ENCODE peak calls at places on chromosomes 1 and 21, in ten cellular contexts. F is posterior cingulate gyrus; O is tibial nerve; H is stromal cell of bone marrow; Y is NCI-H1436; N is HuH-7.5; B is dermis blood vessel endothelial cell; P is lower lobe of right lung; G is CD8-positive, alpha-beta memory T cell; M is fibroblast of lung. R is an unnamed sample.

GRCh38 chr1:70490153-70490552 is 79.1 kb downstream of the CTH start:
- DNase-seq in F (no peak), O (no peak), H (no peak), Y (no peak), N (no peak), B (no peak), P (no peak), G (no peak), M (no peak), R (no peak)

GRCh38 chr21:41121785-41122415 is 46.1 kb upstream of the BACE2 start:
- DNase-seq in F (peak), O (peak), H (peak), Y (peak), N (peak), B (peak), P (peak), G (no peak), M (peak), R (peak)

GRCh38 chr1:109425391-109425790 is 857 bp downstream of the PSMA5 start:
- DNase-seq in F (no peak), O (no peak), H (no peak), Y (no peak), N (no peak), B (peak), P (no peak), G (peak), M (peak), R (no peak)

GRCh38 chr1:30012455-30013440 is 710.6 kb downstream of the MATN1 start:
- DNase-seq in F (no peak), O (no peak), H (no peak), Y (no peak), N (no peak), B (peak), P (no peak), G (no peak), M (no peak), R (no peak)

GRCh38 chr1:94819945-94820746 is at the start of gene SLC44A3:
- DNase-seq in F (no peak), O (no peak), H (no peak), Y (peak), N (peak), B (peak), P (peak), G (no peak), M (peak), R (peak)

GRCh38 chr1:236728752-236729151 is 42.5 kb downstream of the ACTN2 start:
- DNase-seq in F (no peak), O (no peak), H (no peak), Y (no peak), N (no peak), B (no peak), P (no peak), G (no peak), M (no peak), R (no peak)

GRCh38 chr21:44931137-44931500 is 8.7 kb upstream of the SLX9 start:
- DNase-seq in F (no peak), O (no peak), H (no peak), Y (no peak), N (no peak), B (no peak), P (peak), G (peak), M (peak), R (no peak)

GRCh38 chr1:205983925-205984725 is 19.1 kb downstream of the RAB7B start:
- DNase-seq in F (peak), O (peak), H (no peak), Y (peak), N (peak), B (peak), P (peak), G (no peak), M (peak), R (peak)

GRCh38 chr1:192878249-192878648 is 69.4 kb downstream of the RGS2 start:
- DNase-seq in F (no peak), O (no peak), H (no peak), Y (no peak), N (no peak), B (no peak), P (no peak), G (no peak), M (peak), R (no peak)

GRCh38 chr1:171841931-171842723 is 829 bp downstream of the DNM3 start:
- DNase-seq in F (peak), O (no peak), H (no peak), Y (no peak), N (peak), B (no peak), P (no peak), G (peak), M (peak), R (peak)

GRCh38 chr1:108897865-108898720 is 21.3 kb downstream of the GPSM2 start:
- DNase-seq in F (no peak), O (no peak), H (peak), Y (peak), N (peak), B (peak), P (no peak), G (peak), M (peak), R (peak)

GRCh38 chr1:172339840-172340239 is 80.6 kb upstream of the C1orf105 start:
- DNase-seq in F (no peak), O (no peak), H (no peak), Y (no peak), N (no peak), B (no peak), P (no peak), G (no peak), M (no peak), R (no peak)

GRCh38 chr1:112841825-112842224 is 114.2 kb downstream of the SLC16A1 start:
- DNase-seq in F (no peak), O (no peak), H (no peak), Y (no peak), N (no peak), B (no peak), P (no peak), G (no peak), M (no peak), R (no peak)

GRCh38 chr1:24553931-24554330 is 2.0 kb upstream of the NCMAP start:
- DNase-seq in F (no peak), O (no peak), H (no peak), Y (no peak), N (no peak), B (no peak), P (no peak), G (no peak), M (no peak), R (no peak)

GRCh38 chr1:161081151-161081405 is 8.3 kb downstream of the NECTIN4 start:
- DNase-seq in F (no peak), O (no peak), H (no peak), Y (no peak), N (no peak), B (no peak), P (no peak), G (no peak), M (no peak), R (no peak)